ENCODE peak calls at places on chromosomes 1 and 21, in six cellular contexts. W is K562, E is astrocyte of the hippocampus, Q is COR-L47, D is C1 segment of cervical spinal cord, T is SJSA1. N is an unnamed sample.

GRCh38 chr1:28865997-28866650 is 48.2 kb upstream of the EPB41 start:
- DNase-seq in W (no peak), E (peak), Q (no peak), D (no peak), T (no peak), N (no peak)

GRCh38 chr1:207822602-207823451 is 71.0 kb downstream of the CD46 start:
- DNase-seq in W (peak), E (no peak), Q (peak), D (peak), T (no peak), N (peak)

GRCh38 chr1:221316491-221317056 is 425.3 kb downstream of the DUSP10 start:
- DNase-seq in W (no peak), E (no peak), Q (no peak), D (no peak), T (no peak), N (no peak)

GRCh38 chr1:89923517-89923916 is 71.4 kb upstream of the ZNF326 start:
- DNase-seq in W (no peak), E (no peak), Q (no peak), D (no peak), T (no peak), N (no peak)

GRCh38 chr1:33683913-33684312 is 180.0 kb upstream of the HMGB4 start:
- DNase-seq in W (no peak), E (peak), Q (no peak), D (peak), T (no peak), N (no peak)

GRCh38 chr1:100953915-100954314 is 58.0 kb downstream of the SLC30A7 start:
- DNase-seq in W (no peak), E (no peak), Q (no peak), D (no peak), T (no peak), N (no peak)

GRCh38 chr1:172939475-172939874 is 111.3 kb downstream of the TNFSF18 start:
- DNase-seq in W (no peak), E (no peak), Q (no peak), D (no peak), T (no peak), N (no peak)

GRCh38 chr1:182620924-182621585 is 16.9 kb upstream of the RGS16 start:
- DNase-seq in W (no peak), E (no peak), Q (no peak), D (no peak), T (no peak), N (no peak)

GRCh38 chr1:230641346-230641745 is 935 bp upstream of the COG2 start:
- DNase-seq in W (peak), E (peak), Q (no peak), D (no peak), T (no peak), N (no peak)

GRCh38 chr21:35829014-35829525 is 231.3 kb downstream of the SETD4 start:
- DNase-seq in W (no peak), E (no peak), Q (peak), D (no peak), T (no peak), N (no peak)

GRCh38 chr1:226634611-226635246 is 86.2 kb downstream of the STUM start:
- DNase-seq in W (no peak), E (no peak), Q (no peak), D (no peak), T (no peak), N (peak)

GRCh38 chr1:78104322-78104721 is 58.6 kb downstream of the GIPC2 start:
- DNase-seq in W (no peak), E (peak), Q (no peak), D (no peak), T (no peak), N (no peak)

GRCh38 chr1:69932760-69933159 is 272.6 kb downstream of the LRRC40 start:
- DNase-seq in W (no peak), E (no peak), Q (no peak), D (no peak), T (no peak), N (no peak)

GRCh38 chr1:226248091-226248490 is 24.6 kb downstream of the MIXL1 start:
- DNase-seq in W (no peak), E (no peak), Q (no peak), D (no peak), T (no peak), N (no peak)

GRCh38 chr1:240258910-240259309 is 167.2 kb downstream of the FMN2 start:
- DNase-seq in W (no peak), E (peak), Q (no peak), D (no peak), T (peak), N (no peak)

GRCh38 chr1:93714350-93714749 is 32.7 kb upstream of the BCAR3 start:
- DNase-seq in W (no peak), E (no peak), Q (no peak), D (no peak), T (no peak), N (no peak)

GRCh38 chr1:154559496-154559950 is 1.1 kb upstream of the UBE2Q1 start:
- DNase-seq in W (peak), E (peak), Q (peak), D (peak), T (peak), N (peak)

GRCh38 chr1:93585059-93585966 is 96.3 kb downstream of the BCAR3 start:
- DNase-seq in W (no peak), E (peak), Q (no peak), D (no peak), T (peak), N (peak)

GRCh38 chr1:55257958-55258357 is 42.8 kb upstream of the USP24 start:
- DNase-seq in W (peak), E (no peak), Q (no peak), D (no peak), T (no peak), N (no peak)

GRCh38 chr1:187203257-187203656 is 374.5 kb downstream of the PLA2G4A start:
- DNase-seq in W (no peak), E (peak), Q (no peak), D (no peak), T (no peak), N (no peak)

GRCh38 chr1:210366767-210367166 is 38.1 kb downstream of the HHAT start:
- DNase-seq in W (no peak), E (no peak), Q (no peak), D (no peak), T (no peak), N (no peak)

GRCh38 chr21:39182484-39183271 is 573 bp downstream of the PSMG1 start:
- DNase-seq in W (peak), E (no peak), Q (peak), D (peak), T (no peak), N (no peak)

GRCh38 chr1:35287807-35288640 is 19.5 kb downstream of the ZMYM4 start:
- DNase-seq in W (no peak), E (peak), Q (no peak), D (no peak), T (peak), N (no peak)

GRCh38 chr21:41666641-41667051 is 100.2 kb downstream of the RIPK4 start:
- DNase-seq in W (no peak), E (no peak), Q (no peak), D (no peak), T (no peak), N (no peak)

GRCh38 chr1:17255336-17255735 is 6.4 kb downstream of the PADI3 start:
- DNase-seq in W (no peak), E (no peak), Q (no peak), D (no peak), T (no peak), N (no peak)

GRCh38 chr1:180041587-180041986 is 87.0 kb downstream of the CEP350 start:
- DNase-seq in W (no peak), E (no peak), Q (no peak), D (no peak), T (no peak), N (no peak)

GRCh38 chr21:28358702-28359101 is 634.0 kb downstream of the LTN1 start:
- DNase-seq in W (no peak), E (no peak), Q (no peak), D (no peak), T (no peak), N (no peak)

GRCh38 chr1:108916788-108917187 is 40.0 kb downstream of the GPSM2 start:
- DNase-seq in W (no peak), E (no peak), Q (no peak), D (no peak), T (no peak), N (no peak)

N was measured in cardiac septum.